ENCODE peak calls at places on chromosomes 5 and 9, in nine cellular contexts. B, J, Q, I, N, C, Z, K and T are unnamed samples.

GRCh38 chr5:169149317-169149716 is 151.6 kb downstream of the SLIT3 start:
- DNase-seq in Z (no peak), B (no peak), J (no peak), I (no peak), Q (no peak), C (peak; percentile 64), K (no peak), N (no peak), T (no peak)

GRCh38 chr9:72897069-72897649 is 55.7 kb downstream of the ALDH1A1 start:
- DNase-seq in N (no peak), K (no peak), J (no peak), I (no peak), Z (no peak), C (no peak), Q (no peak), B (no peak), T (no peak)

GRCh38 chr5:54146906-54147305 is 163.5 kb downstream of the ARL15 start:
- DNase-seq in C (no peak), I (no peak), Q (no peak), J (no peak), N (no peak), B (no peak), K (no peak), Z (no peak), T (no peak)

GRCh38 chr9:129724456-129725190 is 28.2 kb downstream of the PTGES start:
- DNase-seq in Q (no peak), Z (no peak), I (no peak), J (no peak), C (no peak), N (no peak), K (no peak), B (no peak), T (no peak)

GRCh38 chr9:110835404-110835803 is 166.8 kb downstream of the MUSK start:
- DNase-seq in K (peak; percentile 93), J (no peak), B (no peak), Z (no peak), I (no peak), N (no peak), C (no peak), Q (peak; percentile 91), T (peak; percentile 75)

GRCh38 chr9:138040446-138041430 is 163.2 kb downstream of the CACNA1B start:
- DNase-seq in J (no peak), C (no peak), Q (no peak), Z (no peak), I (no peak), N (peak; percentile 26), K (no peak), B (no peak), T (no peak)

GRCh38 chr5:80291776-80292175 is 28.0 kb upstream of the SPZ1 start:
- DNase-seq in Q (no peak), I (no peak), N (no peak), Z (no peak), J (no peak), C (no peak), B (no peak), K (no peak), T (no peak)

GRCh38 chr5:104421431-104421830 is 858.8 kb upstream of the NUDT12 start:
- DNase-seq in Q (peak; percentile 10), C (no peak), K (no peak), N (no peak), I (no peak), Z (no peak), J (no peak), B (no peak), T (no peak)

GRCh38 chr5:90264930-90265857 is 144.4 kb downstream of the CETN3 start:
- DNase-seq in Z (no peak), Q (peak; percentile 79), B (no peak), C (peak; percentile 80), K (peak; percentile 66), I (peak; percentile 68), N (peak; percentile 67), J (peak; percentile 85), T (peak; percentile 3)

GRCh38 chr5:146521403-146522106 is 5.6 kb upstream of the GPR151 start:
- DNase-seq in N (no peak), Q (no peak), C (no peak), Z (no peak), B (no peak), J (no peak), I (no peak), K (no peak), T (no peak)

GRCh38 chr9:96459268-96460007 is 9.5 kb downstream of the HABP4 start:
- DNase-seq in C (no peak), Z (no peak), K (peak; percentile 38), J (no peak), I (no peak), B (no peak), N (no peak), Q (no peak), T (no peak)

GRCh38 chr9:126591922-126592321 is 21.8 kb upstream of the LMX1B start:
- DNase-seq in B (no peak), N (no peak), Q (no peak), K (no peak), Z (no peak), C (no peak), J (no peak), I (no peak), T (no peak)

GRCh38 chr5:56733580-56733979 is 81.8 kb upstream of the MAP3K1 start:
- DNase-seq in J (no peak), B (no peak), K (no peak), N (no peak), I (no peak), C (no peak), Q (no peak), Z (no peak), T (no peak)

GRCh38 chr5:56951946-56952691 is at the start of gene MIER3:
- DNase-seq in I (peak; percentile 84), Q (peak; percentile 71), B (peak; percentile 78), J (peak; percentile 84), C (peak; percentile 92), N (peak; percentile 72), K (peak; percentile 73), Z (no peak), T (no peak)

GRCh38 chr5:150521939-150522503 is 14.1 kb downstream of the NDST1 start:
- DNase-seq in J (no peak), Q (no peak), K (no peak), C (no peak), I (no peak), Z (no peak), B (no peak), N (no peak), T (no peak)

GRCh38 chr5:150520747-150521521 is 13.0 kb downstream of the NDST1 start:
- DNase-seq in J (no peak), B (no peak), N (no peak), Q (no peak), C (no peak), I (no peak), Z (no peak), K (no peak), T (no peak)

GRCh38 chr5:150523472-150524350 is 15.8 kb downstream of the NDST1 start:
- DNase-seq in K (peak; percentile 77), B (no peak), Z (no peak), Q (peak; percentile 86), J (peak; percentile 70), I (peak; percentile 72), N (no peak), C (peak; percentile 82), T (no peak)

GRCh38 chr5:150521522-150521817 is 13.5 kb downstream of the NDST1 start:
- DNase-seq in I (no peak), C (no peak), Z (no peak), B (no peak), Q (no peak), K (no peak), J (no peak), N (no peak), T (no peak)

DNA sequence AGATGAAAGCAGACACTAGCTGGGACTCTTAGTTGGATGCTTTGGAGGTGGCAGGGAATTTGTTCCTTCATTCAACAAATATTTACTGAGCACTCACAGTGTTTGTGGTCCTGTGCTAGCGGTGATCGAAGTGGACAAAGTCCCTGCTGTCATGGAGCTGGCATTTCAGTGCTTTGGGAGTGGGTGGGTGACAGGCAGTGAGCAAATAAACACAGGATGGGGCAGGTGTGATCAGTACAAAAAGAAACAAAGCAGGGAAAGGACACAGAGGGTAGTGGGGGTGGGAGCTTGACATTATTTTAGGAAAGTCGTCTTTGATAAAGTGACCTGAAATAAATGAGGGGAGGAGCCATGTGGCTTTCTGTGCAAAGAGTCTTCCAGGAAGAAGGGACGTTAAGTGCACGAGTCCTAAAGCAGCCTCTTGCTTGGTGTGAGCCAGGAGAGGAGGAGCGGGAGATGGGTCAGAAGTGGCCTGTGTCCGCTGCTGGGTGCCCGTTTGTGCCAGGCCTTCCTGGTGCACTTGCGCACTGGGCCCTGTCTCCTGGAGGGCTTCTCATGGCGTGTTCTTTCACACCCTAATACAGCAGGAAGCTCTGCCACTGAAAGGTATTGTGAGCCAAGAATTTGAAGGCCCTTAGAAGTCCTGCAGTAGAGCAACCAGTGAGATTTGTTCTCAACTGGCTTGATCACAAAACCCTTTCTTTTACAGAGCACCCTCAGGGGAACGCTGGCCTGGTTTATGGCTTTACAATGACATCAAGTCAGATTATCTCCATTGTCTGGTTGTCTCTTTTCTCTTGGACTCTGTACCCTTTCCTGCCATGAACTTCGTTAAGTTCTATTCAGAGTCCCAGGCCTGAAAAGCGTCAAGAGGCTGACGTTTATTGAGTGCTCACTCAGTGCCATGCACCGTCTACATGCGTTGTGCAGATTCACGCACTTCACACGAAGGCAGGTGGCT is 14.9 kb downstream of the NDST1 start:
- DNase-seq in K (no peak), B (no peak), I (no peak), Q (no peak), J (no peak), N (no peak), C (no peak), Z (no peak), T (no peak)
- TF ChIP-seq CTCF in K (no peak), B (no peak), I (no peak), Q (no peak), J (no peak), N (no peak), C (no peak), Z (no peak), T (no peak)

GRCh38 chr5:88143693-88144218 is 124.9 kb downstream of the TMEM161B start:
- DNase-seq in I (no peak), Q (no peak), K (no peak), C (no peak), Z (no peak), J (no peak), N (no peak), B (no peak), T (no peak)
- H3K4me3 ChIP-seq in I (no peak overlapping the region), Q (no peak overlapping the region), K (peak overlapping the region; percentile 50), C (no peak overlapping the region), Z (peak overlapping the region; percentile 40), J (peak overlapping the region; percentile 42), N (peak overlapping the region; percentile 60), B (no peak overlapping the region), T (no peak overlapping the region)

GRCh38 chr9:108983885-108984284 is 29.4 kb downstream of the CTNNAL1 start:
- DNase-seq in N (no peak), K (no peak), J (no peak), B (no peak), C (no peak), Z (peak; percentile 38), Q (no peak), I (no peak), T (no peak)
- TF ChIP-seq CTCF in N (no peak), K (no peak), J (no peak), B (no peak), C (no peak), Z (no peak), Q (no peak), I (no peak), T (no peak)

DNA sequence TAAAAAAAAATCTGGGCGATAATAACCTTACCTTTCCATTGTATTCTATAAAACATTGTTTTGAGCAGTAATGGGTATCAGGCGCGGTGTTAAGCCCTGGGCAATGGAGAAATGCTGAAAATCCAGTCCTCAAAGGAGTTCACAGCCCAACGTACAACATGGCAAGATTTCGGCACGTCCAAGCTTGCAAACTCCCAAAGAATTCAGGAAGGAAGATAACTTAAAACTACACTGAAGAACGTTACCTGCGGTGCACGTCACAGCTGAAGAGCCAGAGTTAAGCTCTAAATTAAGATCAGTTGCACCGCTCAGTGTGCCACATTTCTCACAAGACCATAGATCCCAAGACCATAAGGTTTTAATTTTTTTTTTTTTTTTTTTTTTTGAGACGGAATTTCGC is 942 bp downstream of the ALDH7A1 start:
- DNase-seq in Z (peak; percentile 36), B (no peak), J (no peak), K (peak; percentile 39), Q (peak; percentile 24), I (no peak), C (no peak), N (no peak), T (no peak)
- H3K4me3 ChIP-seq in Z (peak overlapping the region; percentile 85), B (peak overlapping the region; percentile 41), J (peak overlapping the region; percentile 51), K (peak overlapping the region; percentile 70), Q (peak overlapping the region; percentile 60), I (no peak overlapping the region), C (peak overlapping the region; percentile 93), N (peak overlapping the region; percentile 68), T (peak overlapping the region; percentile 71)